ENCODE peak calls at places on chromosomes 4 and X, in seven cellular contexts. One of them, this sample, is unnamed.

GRCh38 chr4:154618708-154619315 is 6.4 kb upstream of the FGG start:
- DNase-seq in HT1080: peak
- DNase-seq in stimulated activated CD8-positive, alpha-beta memory T cell treated with anti-CD3 and anti-CD28 coated beads, Interleukin-4, amount 100 ng/mL, for 24 hours: peak
- DNase-seq in MV-4-11: peak
- DNase-seq in Kasumi-1: peak
- DNase-seq in T-helper 1 cell: no peak
- DNase-seq in adipocyte: peak
- DNase-seq in this sample: peak

GRCh38 chr4:79823148-79823763 is 249.8 kb downstream of the ANTXR2 start:
- DNase-seq in HT1080: peak
- DNase-seq in stimulated activated CD8-positive, alpha-beta memory T cell treated with anti-CD3 and anti-CD28 coated beads, Interleukin-4, amount 100 ng/mL, for 24 hours: no peak
- DNase-seq in MV-4-11: no peak
- DNase-seq in Kasumi-1: no peak
- DNase-seq in T-helper 1 cell: no peak
- DNase-seq in adipocyte: peak
- DNase-seq in this sample: no peak

GRCh38 chrX:149074429-149074828 is 430.7 kb downstream of the IDS start:
- DNase-seq in HT1080: peak
- DNase-seq in stimulated activated CD8-positive, alpha-beta memory T cell treated with anti-CD3 and anti-CD28 coated beads, Interleukin-4, amount 100 ng/mL, for 24 hours: no peak
- DNase-seq in MV-4-11: peak
- DNase-seq in Kasumi-1: peak
- DNase-seq in T-helper 1 cell: no peak
- DNase-seq in adipocyte: no peak
- DNase-seq in this sample: peak

GRCh38 chr4:8282742-8283141 is 13.2 kb downstream of the HTRA3 start:
- DNase-seq in HT1080: no peak
- DNase-seq in stimulated activated CD8-positive, alpha-beta memory T cell treated with anti-CD3 and anti-CD28 coated beads, Interleukin-4, amount 100 ng/mL, for 24 hours: no peak
- DNase-seq in MV-4-11: no peak
- DNase-seq in Kasumi-1: no peak
- DNase-seq in T-helper 1 cell: no peak
- DNase-seq in adipocyte: no peak
- DNase-seq in this sample: no peak

GRCh38 chrX:30741545-30741944 is 88.3 kb downstream of the GK start:
- DNase-seq in HT1080: no peak
- DNase-seq in stimulated activated CD8-positive, alpha-beta memory T cell treated with anti-CD3 and anti-CD28 coated beads, Interleukin-4, amount 100 ng/mL, for 24 hours: no peak
- DNase-seq in MV-4-11: no peak
- DNase-seq in Kasumi-1: no peak
- DNase-seq in T-helper 1 cell: no peak
- DNase-seq in adipocyte: no peak
- DNase-seq in this sample: no peak

GRCh38 chr4:3766207-3766790 is at the start of gene ADRA2C:
- DNase-seq in HT1080: no peak
- DNase-seq in stimulated activated CD8-positive, alpha-beta memory T cell treated with anti-CD3 and anti-CD28 coated beads, Interleukin-4, amount 100 ng/mL, for 24 hours: no peak
- DNase-seq in MV-4-11: no peak
- DNase-seq in Kasumi-1: no peak
- DNase-seq in T-helper 1 cell: no peak
- DNase-seq in adipocyte: peak
- DNase-seq in this sample: no peak

GRCh38 chr4:73669410-73670183 is 49.4 kb upstream of the RASSF6 start:
- DNase-seq in HT1080: no peak
- DNase-seq in stimulated activated CD8-positive, alpha-beta memory T cell treated with anti-CD3 and anti-CD28 coated beads, Interleukin-4, amount 100 ng/mL, for 24 hours: no peak
- DNase-seq in MV-4-11: no peak
- DNase-seq in Kasumi-1: no peak
- DNase-seq in T-helper 1 cell: no peak
- DNase-seq in adipocyte: no peak
- DNase-seq in this sample: no peak

GRCh38 chr4:110091426-110091825 is 107.0 kb downstream of the ELOVL6 start:
- DNase-seq in HT1080: peak
- DNase-seq in stimulated activated CD8-positive, alpha-beta memory T cell treated with anti-CD3 and anti-CD28 coated beads, Interleukin-4, amount 100 ng/mL, for 24 hours: no peak
- DNase-seq in MV-4-11: no peak
- DNase-seq in Kasumi-1: no peak
- DNase-seq in T-helper 1 cell: no peak
- DNase-seq in adipocyte: peak
- DNase-seq in this sample: no peak

GRCh38 chr4:123547167-123547817 is 150.7 kb downstream of the SPRY1 start:
- DNase-seq in HT1080: no peak
- DNase-seq in stimulated activated CD8-positive, alpha-beta memory T cell treated with anti-CD3 and anti-CD28 coated beads, Interleukin-4, amount 100 ng/mL, for 24 hours: no peak
- DNase-seq in MV-4-11: no peak
- DNase-seq in Kasumi-1: no peak
- DNase-seq in T-helper 1 cell: no peak
- DNase-seq in adipocyte: no peak
- DNase-seq in this sample: no peak

GRCh38 chr4:121932212-121932974 is 19.5 kb downstream of the TRPC3 start:
- DNase-seq in HT1080: no peak
- DNase-seq in stimulated activated CD8-positive, alpha-beta memory T cell treated with anti-CD3 and anti-CD28 coated beads, Interleukin-4, amount 100 ng/mL, for 24 hours: no peak
- DNase-seq in MV-4-11: no peak
- DNase-seq in Kasumi-1: no peak
- DNase-seq in T-helper 1 cell: no peak
- DNase-seq in adipocyte: no peak
- DNase-seq in this sample: no peak

GRCh38 chr4:103904126-103904525 is 184.3 kb upstream of the TACR3 start:
- DNase-seq in HT1080: peak
- DNase-seq in stimulated activated CD8-positive, alpha-beta memory T cell treated with anti-CD3 and anti-CD28 coated beads, Interleukin-4, amount 100 ng/mL, for 24 hours: no peak
- DNase-seq in MV-4-11: no peak
- DNase-seq in Kasumi-1: no peak
- DNase-seq in T-helper 1 cell: no peak
- DNase-seq in adipocyte: peak
- DNase-seq in this sample: no peak

GRCh38 chr4:86554641-86555040 is 39.5 kb upstream of the PTPN13 start:
- DNase-seq in HT1080: peak
- DNase-seq in stimulated activated CD8-positive, alpha-beta memory T cell treated with anti-CD3 and anti-CD28 coated beads, Interleukin-4, amount 100 ng/mL, for 24 hours: no peak
- DNase-seq in MV-4-11: peak
- DNase-seq in Kasumi-1: peak
- DNase-seq in T-helper 1 cell: no peak
- DNase-seq in adipocyte: peak
- DNase-seq in this sample: peak

GRCh38 chr4:142406917-142407501 is 439.1 kb downstream of the INPP4B start:
- DNase-seq in HT1080: no peak
- DNase-seq in stimulated activated CD8-positive, alpha-beta memory T cell treated with anti-CD3 and anti-CD28 coated beads, Interleukin-4, amount 100 ng/mL, for 24 hours: no peak
- DNase-seq in MV-4-11: no peak
- DNase-seq in Kasumi-1: no peak
- DNase-seq in T-helper 1 cell: no peak
- DNase-seq in adipocyte: peak
- DNase-seq in this sample: no peak

GRCh38 chrX:9997524-9997923 is 30.4 kb downstream of the CLDN34 start:
- DNase-seq in HT1080: no peak
- DNase-seq in stimulated activated CD8-positive, alpha-beta memory T cell treated with anti-CD3 and anti-CD28 coated beads, Interleukin-4, amount 100 ng/mL, for 24 hours: peak
- DNase-seq in MV-4-11: no peak
- DNase-seq in Kasumi-1: no peak
- DNase-seq in T-helper 1 cell: no peak
- DNase-seq in adipocyte: no peak
- DNase-seq in this sample: no peak

GRCh38 chr4:121227254-121227867 is 63.2 kb upstream of the TNIP3 start:
- DNase-seq in HT1080: no peak
- DNase-seq in stimulated activated CD8-positive, alpha-beta memory T cell treated with anti-CD3 and anti-CD28 coated beads, Interleukin-4, amount 100 ng/mL, for 24 hours: no peak
- DNase-seq in MV-4-11: no peak
- DNase-seq in Kasumi-1: no peak
- DNase-seq in T-helper 1 cell: no peak
- DNase-seq in adipocyte: no peak
- DNase-seq in this sample: no peak

GRCh38 chrX:17553451-17553850 is 178.5 kb downstream of the NHS start:
- DNase-seq in HT1080: peak
- DNase-seq in stimulated activated CD8-positive, alpha-beta memory T cell treated with anti-CD3 and anti-CD28 coated beads, Interleukin-4, amount 100 ng/mL, for 24 hours: no peak
- DNase-seq in MV-4-11: no peak
- DNase-seq in Kasumi-1: no peak
- DNase-seq in T-helper 1 cell: no peak
- DNase-seq in adipocyte: peak
- DNase-seq in this sample: no peak

GRCh38 chr4:110099638-110100037 is 98.8 kb downstream of the ELOVL6 start:
- DNase-seq in HT1080: no peak
- DNase-seq in stimulated activated CD8-positive, alpha-beta memory T cell treated with anti-CD3 and anti-CD28 coated beads, Interleukin-4, amount 100 ng/mL, for 24 hours: no peak
- DNase-seq in MV-4-11: no peak
- DNase-seq in Kasumi-1: no peak
- DNase-seq in T-helper 1 cell: no peak
- DNase-seq in adipocyte: no peak
- DNase-seq in this sample: no peak

GRCh38 chrX:10453945-10454344 is 166.4 kb downstream of the MID1 start:
- DNase-seq in HT1080: no peak
- DNase-seq in stimulated activated CD8-positive, alpha-beta memory T cell treated with anti-CD3 and anti-CD28 coated beads, Interleukin-4, amount 100 ng/mL, for 24 hours: no peak
- DNase-seq in MV-4-11: no peak
- DNase-seq in Kasumi-1: no peak
- DNase-seq in T-helper 1 cell: no peak
- DNase-seq in adipocyte: no peak
- DNase-seq in this sample: no peak

GRCh38 chrX:46208225-46208854 is 336.9 kb downstream of the ZNF674 start:
- DNase-seq in HT1080: peak
- DNase-seq in stimulated activated CD8-positive, alpha-beta memory T cell treated with anti-CD3 and anti-CD28 coated beads, Interleukin-4, amount 100 ng/mL, for 24 hours: no peak
- DNase-seq in MV-4-11: peak
- DNase-seq in Kasumi-1: peak
- DNase-seq in T-helper 1 cell: no peak
- DNase-seq in adipocyte: peak
- DNase-seq in this sample: no peak

GRCh38 chr4:8290701-8290970 is 21.1 kb downstream of the HTRA3 start:
- DNase-seq in HT1080: no peak
- DNase-seq in stimulated activated CD8-positive, alpha-beta memory T cell treated with anti-CD3 and anti-CD28 coated beads, Interleukin-4, amount 100 ng/mL, for 24 hours: no peak
- DNase-seq in MV-4-11: no peak
- DNase-seq in Kasumi-1: no peak
- DNase-seq in T-helper 1 cell: peak
- DNase-seq in adipocyte: no peak
- DNase-seq in this sample: no peak

GRCh38 chr4:150462743-150463142 is 119.2 kb upstream of the MAB21L2 start:
- DNase-seq in HT1080: no peak
- DNase-seq in stimulated activated CD8-positive, alpha-beta memory T cell treated with anti-CD3 and anti-CD28 coated beads, Interleukin-4, amount 100 ng/mL, for 24 hours: no peak
- DNase-seq in MV-4-11: no peak
- DNase-seq in Kasumi-1: no peak
- DNase-seq in T-helper 1 cell: no peak
- DNase-seq in adipocyte: peak
- DNase-seq in this sample: no peak

This sample was measured in NB4.